ENCODE peak calls at places on chromosome 4, in eight cellular contexts. Q is Calu3; K is memory B cell; P is fibroblast of pulmonary artery; X is H1; D is T-helper 17 cell; J is NCI-H2029; F is effector memory CD8-positive, alpha-beta T cell. A is an unnamed sample.

GRCh38 chr4:187602339-187603092 is 393.1 kb upstream of the ZFP42 start:
- DNase-seq in Q (no peak), K (no peak), P (peak; percentile 60), X (no peak), D (no peak), J (no peak), F (no peak), A (no peak)

GRCh38 chr4:148292596-148293175 is 149.5 kb downstream of the NR3C2 start:
- DNase-seq in Q (no peak), K (no peak), P (no peak), X (no peak), D (no peak), J (no peak), F (no peak), A (no peak)

GRCh38 chr4:19659131-19659530 is 592.6 kb upstream of the SLIT2 start:
- DNase-seq in Q (no peak), K (no peak), P (no peak), X (no peak), D (no peak), J (no peak), F (no peak), A (no peak)

GRCh38 chr4:90958256-90958895 is 831.2 kb downstream of the CCSER1 start:
- DNase-seq in Q (peak; percentile 28), K (no peak), P (peak; percentile 72), X (no peak), D (no peak), J (no peak), F (no peak), A (no peak)

GRCh38 chr4:156476359-156476758 is 495.2 kb downstream of the PDGFC start:
- DNase-seq in Q (peak; percentile 1), K (no peak), P (peak; percentile 90), X (no peak), D (no peak), J (no peak), F (no peak), A (no peak)

GRCh38 chr4:151801547-151802516 is 41.0 kb upstream of the GATB start:
- DNase-seq in Q (peak; percentile 46), K (peak; percentile 39), P (peak; percentile 54), X (peak; percentile 74), D (peak; percentile 52), J (peak; percentile 11), F (peak; percentile 47), A (no peak)

GRCh38 chr4:184163813-184164212 is 53.9 kb downstream of the ENPP6 start:
- DNase-seq in Q (peak; percentile 70), K (no peak), P (peak; percentile 34), X (peak; percentile 78), D (no peak), J (no peak), F (no peak), A (no peak)

GRCh38 chr4:103032575-103032974 is 13.1 kb upstream of the SLC9B1 start:
- DNase-seq in Q (peak; percentile 42), K (no peak), P (peak; percentile 59), X (no peak), D (no peak), J (peak; percentile 3), F (no peak), A (no peak)

GRCh38 chr4:52957220-52957686 is 95.1 kb downstream of the RASL11B start:
- DNase-seq in Q (no peak), K (no peak), P (no peak), X (no peak), D (no peak), J (peak; percentile 4), F (no peak), A (no peak)

GRCh38 chr4:175560628-175561027 is 251.4 kb downstream of the GPM6A start:
- DNase-seq in Q (no peak), K (no peak), P (peak; percentile 35), X (no peak), D (no peak), J (no peak), F (no peak), A (no peak)

GRCh38 chr4:122899682-122900081 is 22.7 kb downstream of the NUDT6 start:
- DNase-seq in Q (no peak), K (no peak), P (no peak), X (no peak), D (no peak), J (no peak), F (no peak), A (no peak)

GRCh38 chr4:183966371-183966770 is 61.3 kb downstream of the STOX2 start:
- DNase-seq in Q (no peak), K (no peak), P (no peak), X (no peak), D (no peak), J (no peak), F (no peak), A (no peak)

GRCh38 chr4:14434916-14435315 is 567.4 kb upstream of the CPEB2 start:
- DNase-seq in Q (no peak), K (no peak), P (no peak), X (no peak), D (no peak), J (no peak), F (no peak), A (no peak)

GRCh38 chr4:27381806-27382205 is 521.2 kb downstream of the STIM2 start:
- DNase-seq in Q (no peak), K (no peak), P (no peak), X (no peak), D (no peak), J (no peak), F (no peak), A (no peak)

GRCh38 chr4:23945521-23946017 is 55.7 kb upstream of the PPARGC1A start:
- DNase-seq in Q (peak; percentile 59), K (no peak), P (peak; percentile 68), X (no peak), D (no peak), J (no peak), F (no peak), A (no peak)

GRCh38 chr4:146051724-146052396 is 113.2 kb upstream of the ZNF827 start:
- DNase-seq in Q (no peak), K (no peak), P (peak; percentile 72), X (no peak), D (no peak), J (no peak), F (no peak), A (no peak)

GRCh38 chr4:38842998-38843397 is 13.6 kb downstream of the TLR6 start:
- DNase-seq in Q (no peak), K (no peak), P (no peak), X (no peak), D (no peak), J (peak; percentile 89), F (no peak), A (peak; percentile 65)

GRCh38 chr4:80081566-80081965 is 8.5 kb upstream of the ANTXR2 start:
- DNase-seq in Q (no peak), K (no peak), P (no peak), X (no peak), D (no peak), J (no peak), F (no peak), A (no peak)

GRCh38 chr4:41142356-41142755 is 72.0 kb downstream of the APBB2 start:
- DNase-seq in Q (no peak), K (no peak), P (no peak), X (no peak), D (no peak), J (no peak), F (no peak), A (no peak)

GRCh38 chr4:91070736-91071135 is 943.5 kb downstream of the CCSER1 start:
- DNase-seq in Q (no peak), K (no peak), P (no peak), X (no peak), D (no peak), J (no peak), F (no peak), A (no peak)

GRCh38 chr4:2402053-2402452 is 16.4 kb downstream of the ZFYVE28 start:
- DNase-seq in Q (no peak), K (no peak), P (peak; percentile 55), X (peak; percentile 88), D (no peak), J (peak; percentile 65), F (no peak), A (no peak)